ENCODE peak calls at places on chromosome 11, in four cellular contexts. P is BE2C, F is GM10248, E is endodermal cell. Q is an unnamed sample.

GRCh38 chr11:71252434-71252781 is at the start of gene SHANK2:
- DNase-seq in P (no peak), F (no peak), E (no peak), Q (peak; percentile 44)

GRCh38 chr11:123549901-123550619 is 104.4 kb downstream of the SCN3B start:
- DNase-seq in P (no peak), E (peak; percentile 54), F (no peak), Q (no peak)

GRCh38 chr11:46075168-46075567 is 46.1 kb downstream of the PHF21A start:
- DNase-seq in E (no peak), F (no peak), P (no peak), Q (no peak)

GRCh38 chr11:110179064-110179463 is 85.9 kb downstream of the ZC3H12C start:
- DNase-seq in P (no peak), F (no peak), E (no peak), Q (no peak)

GRCh38 chr11:134750619-134751018 is 338.6 kb upstream of the B3GAT1 start:
- DNase-seq in P (no peak), F (no peak), E (peak; percentile 14), Q (no peak)

GRCh38 chr11:7492253-7492652 is 6.9 kb downstream of the OLFML1 start:
- DNase-seq in P (no peak), E (no peak), F (no peak), Q (no peak)

GRCh38 chr11:10908215-10908990 is 50.5 kb upstream of the ZBED5 start:
- DNase-seq in F (no peak), P (no peak), E (no peak), Q (no peak)

GRCh38 chr11:71519546-71519945 is 7.5 kb upstream of the KRTAP5-7 start:
- DNase-seq in P (no peak), F (no peak), E (no peak), Q (no peak)

GRCh38 chr11:108629274-108629673 is 35.6 kb upstream of the DDX10 start:
- DNase-seq in P (no peak), F (no peak), E (no peak), Q (no peak)

GRCh38 chr11:60900673-60901404 is 5.5 kb downstream of the PRPF19 start:
- DNase-seq in F (no peak), E (peak; percentile 35), P (no peak), Q (no peak)

GRCh38 chr11:34792814-34793241 is 123.4 kb downstream of the APIP start:
- DNase-seq in F (no peak), P (no peak), E (no peak), Q (no peak)

GRCh38 chr11:61342207-61342803 is 9.3 kb downstream of the TKFC start:
- DNase-seq in F (no peak), P (no peak), E (no peak), Q (no peak)

GRCh38 chr11:93908689-93909088 is 58.3 kb upstream of the VSTM5 start:
- DNase-seq in E (no peak), F (no peak), P (no peak), Q (no peak)

GRCh38 chr11:110797453-110797852 is 85.2 kb upstream of the ARHGAP20 start:
- DNase-seq in P (no peak), F (peak; percentile 52), E (no peak), Q (no peak)

GRCh38 chr11:118353084-118353710 is 6.2 kb upstream of the UBE4A start:
- DNase-seq in F (peak; percentile 33), E (no peak), P (no peak), Q (no peak)
- TF ChIP-seq CTCF in F (peak; percentile 14), E (peak; percentile 77), P (peak; percentile 50), Q (peak; percentile 55)

DNA sequence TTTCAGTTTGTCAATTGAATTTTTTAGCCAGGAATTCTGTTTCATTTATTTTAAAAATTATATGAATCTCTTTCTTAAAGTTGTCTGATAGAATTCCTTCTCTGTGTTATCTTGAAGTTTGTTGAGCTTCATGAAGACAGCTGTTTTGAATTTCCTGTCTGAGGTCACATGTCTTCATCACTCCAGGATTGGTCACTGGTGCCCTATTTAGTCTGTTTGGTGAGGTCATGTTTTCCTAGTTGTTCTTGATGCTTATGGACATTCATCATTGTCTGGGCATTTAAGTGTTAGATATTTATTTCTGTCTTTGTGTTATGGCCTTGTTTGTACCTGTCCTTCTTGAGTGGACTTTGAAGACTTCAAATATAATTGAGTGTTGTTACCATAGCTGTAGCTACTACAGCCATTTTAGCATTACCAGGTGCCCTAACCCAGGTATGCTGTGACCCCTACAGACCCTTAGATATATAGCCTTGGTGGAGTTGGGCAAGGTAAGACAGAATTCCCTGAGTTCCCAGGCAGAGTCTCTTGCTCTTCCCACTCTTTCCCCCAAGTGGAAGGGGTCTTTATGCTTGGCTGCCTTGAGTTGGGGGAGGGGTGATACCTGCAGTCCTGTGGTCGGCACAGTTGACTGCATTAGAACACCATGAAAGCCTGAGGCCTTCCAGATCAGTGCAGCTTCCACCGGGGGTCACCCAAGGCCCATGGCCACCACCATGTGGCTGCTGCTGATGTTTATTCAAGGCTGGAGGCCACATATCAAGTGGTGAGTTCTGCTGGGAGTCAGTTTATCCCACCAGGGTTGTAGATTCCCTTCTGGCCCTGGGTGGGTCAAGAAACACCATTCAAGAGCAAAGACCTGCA is 229.6 kb downstream of the DYNC2H1 start:
- DNase-seq in F (no peak), P (peak; percentile 67), E (peak; percentile 84), Q (peak; percentile 6)
- TF ChIP-seq CTCF in F (no peak), P (peak; percentile 77), E (peak; percentile 76), Q (no peak)

GRCh38 chr11:131070365-131070764 is 154.1 kb upstream of the SNX19 start:
- DNase-seq in F (no peak), E (peak; percentile 68), P (no peak), Q (no peak)
- TF ChIP-seq CTCF in F (no peak), E (peak; percentile 70), P (no peak), Q (no peak)

GRCh38 chr11:63736864-63737263 is 31.7 kb downstream of the ZFTA start:
- DNase-seq in E (no peak), P (no peak), F (no peak), Q (no peak)

GRCh38 chr11:63737718-63738117 is 30.9 kb downstream of the ZFTA start:
- DNase-seq in F (no peak), P (no peak), E (no peak), Q (no peak)

GRCh38 chr11:63738720-63739360 is 29.7 kb downstream of the ZFTA start:
- DNase-seq in F (peak; percentile 40), E (peak; percentile 90), P (peak; percentile 47), Q (peak; percentile 76)
- TF ChIP-seq CTCF in F (peak; percentile 84), E (peak; percentile 97), P (peak; percentile 81), Q (peak; percentile 98)

GRCh38 chr11:102177126-102177525 is 66.9 kb downstream of the YAP1 start:
- DNase-seq in P (no peak), F (no peak), E (no peak), Q (no peak)
- TF ChIP-seq CTCF in P (no peak), F (no peak), E (no peak), Q (no peak)

Q was measured in nephron progenitor cell.